ENCODE peak calls at places on chromosomes 3 and 15, in eight cellular contexts. D is fibroblast of lung, K is WERI-Rb-1, W is neural progenitor cell, P is MM.1S, X is hepatocyte, N is tibial nerve, F is lower lobe of right lung. U is an unnamed sample.
A peak's percentile ranks its signal among the peaks of the same experiment; 100 is the strongest.

GRCh38 chr15:29090617-29091466 is 178.8 kb downstream of the NSMCE3 start:
- DNase-seq in K (peak; percentile 55), W (peak; percentile 59), F (no peak), N (no peak), D (peak; percentile 28), X (peak; percentile 30), P (no peak), U (peak; percentile 12)

GRCh38 chr3:184710870-184711365 is 946 bp downstream of the MAGEF1 start:
- DNase-seq in K (no peak), D (peak; percentile 21), W (no peak), N (no peak), P (peak; percentile 67), F (no peak), X (no peak), U (no peak)

GRCh38 chr3:50550079-50550736 is 17.3 kb downstream of the C3orf18 start:
- DNase-seq in D (peak; percentile 33), W (peak; percentile 81), P (peak; percentile 29), X (peak; percentile 69), K (peak; percentile 76), N (peak; percentile 72), F (peak; percentile 71), U (peak; percentile 28)

GRCh38 chr15:27241942-27242341 is 271.0 kb downstream of the GABRG3 start:
- DNase-seq in P (no peak), W (no peak), K (no peak), N (no peak), X (no peak), D (peak; percentile 17), F (no peak), U (no peak)

GRCh38 chr3:85576091-85576690 is 617.4 kb downstream of the CADM2 start:
- DNase-seq in F (peak; percentile 45), W (peak; percentile 66), K (peak; percentile 56), X (peak; percentile 73), D (peak; percentile 70), N (peak; percentile 68), P (peak; percentile 67), U (peak; percentile 59)

GRCh38 chr3:12107071-12107713 is 51.5 kb downstream of the TIMP4 start:
- DNase-seq in W (no peak), D (no peak), K (no peak), N (no peak), X (no peak), P (no peak), F (no peak), U (peak; percentile 10)

GRCh38 chr15:92772626-92773244 is 117.2 kb upstream of the FAM174B start:
- DNase-seq in F (no peak), X (no peak), P (no peak), D (no peak), W (no peak), K (no peak), N (no peak), U (no peak)

GRCh38 chr15:63483521-63484371 is 20.6 kb upstream of the USP3 start:
- DNase-seq in F (peak; percentile 58), W (no peak), X (no peak), K (no peak), D (peak; percentile 53), P (peak; percentile 33), N (peak; percentile 12), U (peak; percentile 43)

GRCh38 chr15:101608182-101608581 is 44.0 kb downstream of the TM2D3 start:
- DNase-seq in F (no peak), K (no peak), D (no peak), W (no peak), P (no peak), N (no peak), X (no peak), U (no peak)

GRCh38 chr3:18223591-18224338 is 201.4 kb downstream of the SATB1 start:
- DNase-seq in P (peak; percentile 59), F (no peak), K (no peak), D (no peak), W (no peak), X (no peak), N (no peak), U (no peak)

GRCh38 chr15:81294501-81294850 is 29.5 kb downstream of the STARD5 start:
- DNase-seq in X (no peak), P (no peak), D (no peak), N (no peak), K (no peak), F (no peak), W (no peak), U (no peak)

GRCh38 chr15:36468746-36469145 is 110.7 kb upstream of the CDIN1 start:
- DNase-seq in D (peak; percentile 100), N (no peak), P (no peak), W (no peak), K (no peak), X (peak; percentile 16), F (peak; percentile 50), U (peak; percentile 63)

GRCh38 chr3:186261638-186262037 is 100.4 kb downstream of the DGKG start:
- DNase-seq in K (peak; percentile 17), W (peak; percentile 67), N (no peak), F (no peak), D (no peak), X (no peak), P (peak; percentile 29), U (peak; percentile 27)

GRCh38 chr15:40367038-40367672 is 9.1 kb downstream of the DISP2 start:
- DNase-seq in F (no peak), W (no peak), K (no peak), N (no peak), D (no peak), P (no peak), X (no peak), U (no peak)

GRCh38 chr3:141498592-141499223 is 11.9 kb downstream of the RASA2 start:
- DNase-seq in P (peak; percentile 99), F (peak; percentile 57), N (peak; percentile 38), W (no peak), D (no peak), K (no peak), X (no peak), U (no peak)

GRCh38 chr3:143348486-143349327 is 229.1 kb downstream of the CHST2 start:
- DNase-seq in P (peak; percentile 30), X (no peak), W (peak; percentile 13), D (no peak), K (peak; percentile 38), N (no peak), F (no peak), U (no peak)

GRCh38 chr3:108459225-108459624 is 51.2 kb downstream of the MYH15 start:
- DNase-seq in D (no peak), K (no peak), W (no peak), X (no peak), N (no peak), F (no peak), P (no peak), U (no peak)
- TF ChIP-seq CTCF in D (no peak), K (no peak), W (no peak), X (no peak), N (no peak), F (no peak), P (no peak), U (no peak)

DNA sequence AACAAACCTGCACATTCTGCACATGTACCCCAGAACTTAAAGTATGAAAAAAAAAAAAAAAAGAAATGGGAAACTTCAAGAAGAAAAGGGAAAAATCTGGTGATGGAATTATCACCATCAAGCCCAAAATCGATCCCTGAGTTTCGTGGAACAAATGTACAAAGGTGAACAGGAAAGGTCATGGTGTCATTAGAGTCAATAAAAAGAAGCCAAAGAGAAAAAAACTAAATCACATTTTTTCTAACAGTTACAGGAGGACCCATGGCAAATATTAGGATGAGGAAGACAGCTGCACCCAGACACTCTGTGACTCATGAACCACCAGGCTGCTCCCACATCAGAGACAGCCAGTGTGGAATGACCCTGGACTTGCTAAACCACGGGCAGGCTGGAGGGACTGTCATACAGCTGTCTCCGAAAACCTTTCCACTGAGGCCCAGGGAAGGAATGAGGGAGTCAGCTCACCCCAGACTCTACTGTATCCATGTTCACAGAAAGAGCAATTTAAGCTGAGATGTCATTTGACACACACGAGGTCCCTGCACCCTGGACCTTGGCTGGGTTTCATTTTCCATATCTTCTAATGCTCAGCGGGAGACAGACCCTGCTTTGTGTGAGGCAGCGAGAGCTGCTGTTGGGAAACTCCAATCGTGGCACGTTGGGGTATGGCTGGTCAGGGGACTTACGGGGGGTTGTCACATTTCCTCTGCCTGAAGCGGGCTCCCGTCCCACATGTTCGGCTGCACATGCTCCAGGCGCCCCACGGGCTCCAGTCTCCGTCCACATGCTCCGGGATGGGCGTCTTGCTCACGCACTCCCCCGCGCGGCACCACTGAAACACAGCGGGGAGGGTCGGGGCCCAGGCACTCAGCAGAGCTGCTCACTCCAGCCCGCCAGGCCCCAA is 210.2 kb downstream of the ADAMTS17 start:
- DNase-seq in X (peak; percentile 30), W (peak; percentile 49), P (peak; percentile 55), N (no peak), K (no peak), F (peak; percentile 62), D (peak; percentile 59), U (no peak)
- H3K4me3 ChIP-seq in X (no peak overlapping the region), W (no peak overlapping the region), P (peak overlapping the region; percentile 60), N (no peak overlapping the region), K (no peak overlapping the region), F (peak overlapping the region; percentile 38), D (peak overlapping the region; percentile 46), U (no peak overlapping the region)

GRCh38 chr3:189554868-189555557 is 76.2 kb upstream of the TP63 start:
- DNase-seq in X (no peak), W (no peak), P (no peak), N (no peak), D (no peak), F (no peak), K (no peak), U (no peak)
- TF ChIP-seq CTCF in X (no peak), W (no peak), P (no peak), N (no peak), D (no peak), F (no peak), K (no peak), U (no peak)

GRCh38 chr3:166630190-166630589 is 749.9 kb downstream of the ZBBX start:
- DNase-seq in W (no peak), D (no peak), P (no peak), N (no peak), F (no peak), X (no peak), K (no peak), U (no peak)
- H3K4me3 ChIP-seq in W (no peak overlapping the region), D (no peak overlapping the region), P (no peak overlapping the region), N (no peak overlapping the region), F (no peak overlapping the region), X (no peak overlapping the region), K (no peak overlapping the region), U (no peak overlapping the region)

DNA sequence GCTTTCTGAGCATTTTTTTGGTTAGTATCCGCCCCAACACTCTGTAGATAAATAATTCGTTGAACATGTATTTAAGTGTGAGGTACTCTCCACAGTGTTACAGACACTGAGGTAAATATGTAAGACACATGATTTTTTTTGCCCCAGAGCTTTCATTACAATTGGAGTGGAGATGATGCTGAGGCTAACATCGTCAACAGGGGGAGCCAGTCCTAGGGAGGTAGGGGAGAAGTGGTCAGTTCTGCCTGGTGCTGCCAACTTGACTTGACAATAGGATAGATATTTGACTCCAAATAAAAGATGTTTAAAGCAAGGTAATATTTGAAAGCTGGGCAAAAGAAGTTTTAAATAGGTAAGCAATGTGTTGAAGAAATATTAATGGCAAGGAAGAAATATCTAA is 295.7 kb downstream of the UNC13C start:
- DNase-seq in K (peak; percentile 33), P (no peak), W (no peak), F (no peak), D (no peak), X (no peak), N (no peak), U (no peak)
- TF ChIP-seq CTCF in K (peak; percentile 55), P (peak; percentile 29), W (peak; percentile 27), F (no peak), D (peak; percentile 27), X (no peak), N (no peak), U (no peak)

U was measured in fibroblast of mammary gland.